ENCODE peak calls at places on chromosomes 5 and 9, in nine cellular contexts. One of them, this sample, is unnamed.

GRCh38 chr5:142390303-142390840 is 65.6 kb upstream of the SPRY4 start:
- DNase-seq in caudate nucleus: no peak
- DNase-seq in stomach: no peak
- DNase-seq in aorta: peak; percentile 37
- DNase-seq in gastrocnemius medialis: no peak
- DNase-seq in keratinocyte: no peak
- DNase-seq in A673: no peak
- DNase-seq in naive thymus-derived CD4-positive, alpha-beta T cell: no peak
- DNase-seq in left ventricle myocardium inferior: no peak
- DNase-seq in this sample: no peak

GRCh38 chr5:126066795-126067321 is 356.4 kb upstream of the GRAMD2B start:
- DNase-seq in gastrocnemius medialis: no peak
- DNase-seq in aorta: no peak
- DNase-seq in stomach: no peak
- DNase-seq in left ventricle myocardium inferior: no peak
- DNase-seq in caudate nucleus: no peak
- DNase-seq in keratinocyte: no peak
- DNase-seq in naive thymus-derived CD4-positive, alpha-beta T cell: no peak
- DNase-seq in A673: no peak
- DNase-seq in this sample: no peak

GRCh38 chr5:1965860-1966396 is 83.2 kb upstream of the IRX4 start:
- DNase-seq in gastrocnemius medialis: no peak
- DNase-seq in A673: no peak
- DNase-seq in keratinocyte: no peak
- DNase-seq in caudate nucleus: no peak
- DNase-seq in aorta: no peak
- DNase-seq in left ventricle myocardium inferior: no peak
- DNase-seq in naive thymus-derived CD4-positive, alpha-beta T cell: no peak
- DNase-seq in stomach: no peak
- DNase-seq in this sample: no peak

GRCh38 chr5:31023105-31023504 is 170.4 kb upstream of the CDH6 start:
- DNase-seq in left ventricle myocardium inferior: no peak
- DNase-seq in A673: peak; percentile 43
- DNase-seq in aorta: no peak
- DNase-seq in stomach: no peak
- DNase-seq in keratinocyte: no peak
- DNase-seq in caudate nucleus: no peak
- DNase-seq in gastrocnemius medialis: no peak
- DNase-seq in naive thymus-derived CD4-positive, alpha-beta T cell: no peak
- DNase-seq in this sample: no peak

GRCh38 chr9:3224931-3225330 is 300.9 kb downstream of the RFX3 start:
- DNase-seq in left ventricle myocardium inferior: peak; percentile 17
- DNase-seq in stomach: no peak
- DNase-seq in aorta: no peak
- DNase-seq in naive thymus-derived CD4-positive, alpha-beta T cell: no peak
- DNase-seq in gastrocnemius medialis: no peak
- DNase-seq in A673: peak; percentile 36
- DNase-seq in keratinocyte: no peak
- DNase-seq in caudate nucleus: no peak
- DNase-seq in this sample: no peak

GRCh38 chr5:32710859-32711692 is at the start of gene NPR3:
- DNase-seq in naive thymus-derived CD4-positive, alpha-beta T cell: no peak
- DNase-seq in A673: peak; percentile 49
- DNase-seq in aorta: peak; percentile 86
- DNase-seq in caudate nucleus: no peak
- DNase-seq in left ventricle myocardium inferior: peak; percentile 26
- DNase-seq in gastrocnemius medialis: no peak
- DNase-seq in keratinocyte: no peak
- DNase-seq in stomach: no peak
- DNase-seq in this sample: no peak

GRCh38 chr5:150404121-150404990 is 8.4 kb downstream of the CD74 start:
- DNase-seq in keratinocyte: no peak
- DNase-seq in gastrocnemius medialis: no peak
- DNase-seq in stomach: no peak
- DNase-seq in A673: no peak
- DNase-seq in caudate nucleus: no peak
- DNase-seq in left ventricle myocardium inferior: no peak
- DNase-seq in naive thymus-derived CD4-positive, alpha-beta T cell: no peak
- DNase-seq in aorta: no peak
- DNase-seq in this sample: no peak

GRCh38 chr9:15909297-15909696 is 356.5 kb downstream of the CCDC171 start:
- DNase-seq in stomach: no peak
- DNase-seq in gastrocnemius medialis: no peak
- DNase-seq in left ventricle myocardium inferior: no peak
- DNase-seq in caudate nucleus: no peak
- DNase-seq in A673: no peak
- DNase-seq in keratinocyte: no peak
- DNase-seq in aorta: no peak
- DNase-seq in naive thymus-derived CD4-positive, alpha-beta T cell: no peak
- DNase-seq in this sample: peak; percentile 39

GRCh38 chr5:76607353-76607871 is 15.8 kb downstream of the F2RL2 start:
- DNase-seq in left ventricle myocardium inferior: no peak
- DNase-seq in naive thymus-derived CD4-positive, alpha-beta T cell: no peak
- DNase-seq in gastrocnemius medialis: no peak
- DNase-seq in stomach: no peak
- DNase-seq in aorta: no peak
- DNase-seq in caudate nucleus: no peak
- DNase-seq in A673: no peak
- DNase-seq in keratinocyte: no peak
- DNase-seq in this sample: no peak

GRCh38 chr5:172801184-172801671 is 30.2 kb upstream of the DUSP1 start:
- DNase-seq in stomach: no peak
- DNase-seq in A673: no peak
- DNase-seq in caudate nucleus: no peak
- DNase-seq in left ventricle myocardium inferior: no peak
- DNase-seq in naive thymus-derived CD4-positive, alpha-beta T cell: no peak
- DNase-seq in gastrocnemius medialis: no peak
- DNase-seq in keratinocyte: peak; percentile 92
- DNase-seq in aorta: no peak
- DNase-seq in this sample: no peak

GRCh38 chr9:784916-785315 is 56.6 kb upstream of the DMRT1 start:
- DNase-seq in left ventricle myocardium inferior: no peak
- DNase-seq in gastrocnemius medialis: no peak
- DNase-seq in naive thymus-derived CD4-positive, alpha-beta T cell: no peak
- DNase-seq in keratinocyte: no peak
- DNase-seq in stomach: no peak
- DNase-seq in aorta: no peak
- DNase-seq in A673: no peak
- DNase-seq in caudate nucleus: no peak
- DNase-seq in this sample: no peak

GRCh38 chr5:177500685-177501522 is 3.5 kb upstream of the PDLIM7 start:
- DNase-seq in left ventricle myocardium inferior: peak; percentile 92
- DNase-seq in keratinocyte: no peak
- DNase-seq in naive thymus-derived CD4-positive, alpha-beta T cell: peak; percentile 68
- DNase-seq in caudate nucleus: peak; percentile 76
- DNase-seq in gastrocnemius medialis: peak; percentile 72
- DNase-seq in A673: peak; percentile 83
- DNase-seq in aorta: peak; percentile 99
- DNase-seq in stomach: peak; percentile 93
- DNase-seq in this sample: peak; percentile 91

GRCh38 chr5:141874262-141874964 is 3.8 kb downstream of the PCDH1 start:
- DNase-seq in A673: no peak
- DNase-seq in aorta: no peak
- DNase-seq in left ventricle myocardium inferior: peak; percentile 27
- DNase-seq in keratinocyte: no peak
- DNase-seq in naive thymus-derived CD4-positive, alpha-beta T cell: no peak
- DNase-seq in caudate nucleus: no peak
- DNase-seq in gastrocnemius medialis: no peak
- DNase-seq in stomach: peak; percentile 72
- DNase-seq in this sample: peak; percentile 14

GRCh38 chr9:104258289-104259045 is 164.4 kb downstream of the SMC2 start:
- DNase-seq in naive thymus-derived CD4-positive, alpha-beta T cell: no peak
- DNase-seq in caudate nucleus: no peak
- DNase-seq in stomach: no peak
- DNase-seq in left ventricle myocardium inferior: no peak
- DNase-seq in A673: no peak
- DNase-seq in keratinocyte: no peak
- DNase-seq in aorta: no peak
- DNase-seq in gastrocnemius medialis: no peak
- DNase-seq in this sample: no peak
- H3K27ac ChIP-seq in naive thymus-derived CD4-positive, alpha-beta T cell: no peak overlapping the region
- H3K27ac ChIP-seq in caudate nucleus: no peak overlapping the region
- H3K27ac ChIP-seq in stomach: no peak overlapping the region
- H3K27ac ChIP-seq in left ventricle myocardium inferior: no peak overlapping the region
- H3K27ac ChIP-seq in A673: no peak overlapping the region
- H3K27ac ChIP-seq in keratinocyte: no peak overlapping the region
- H3K27ac ChIP-seq in aorta: no peak overlapping the region
- H3K27ac ChIP-seq in gastrocnemius medialis: no peak overlapping the region
- H3K27ac ChIP-seq in this sample: no peak overlapping the region

GRCh38 chr9:130712564-130713285 is 19.1 kb downstream of the EXOSC2 start:
- DNase-seq in stomach: peak; percentile 99
- DNase-seq in caudate nucleus: peak; percentile 97
- DNase-seq in keratinocyte: peak; percentile 89
- DNase-seq in naive thymus-derived CD4-positive, alpha-beta T cell: peak; percentile 96
- DNase-seq in gastrocnemius medialis: peak; percentile 98
- DNase-seq in A673: peak; percentile 99
- DNase-seq in aorta: peak; percentile 99
- DNase-seq in left ventricle myocardium inferior: peak; percentile 99
- DNase-seq in this sample: peak; percentile 98

GRCh38 chr9:130713286-130713975 is 19.9 kb downstream of the EXOSC2 start:
- DNase-seq in aorta: no peak
- DNase-seq in left ventricle myocardium inferior: no peak
- DNase-seq in keratinocyte: no peak
- DNase-seq in A673: peak; percentile 35
- DNase-seq in stomach: no peak
- DNase-seq in caudate nucleus: no peak
- DNase-seq in naive thymus-derived CD4-positive, alpha-beta T cell: no peak
- DNase-seq in gastrocnemius medialis: peak; percentile 22
- DNase-seq in this sample: no peak

GRCh38 chr9:130718576-130718975 is 25.0 kb downstream of the EXOSC2 start:
- DNase-seq in caudate nucleus: no peak
- DNase-seq in aorta: no peak
- DNase-seq in stomach: no peak
- DNase-seq in gastrocnemius medialis: no peak
- DNase-seq in naive thymus-derived CD4-positive, alpha-beta T cell: no peak
- DNase-seq in keratinocyte: no peak
- DNase-seq in A673: no peak
- DNase-seq in left ventricle myocardium inferior: no peak
- DNase-seq in this sample: no peak

GRCh38 chr9:130714586-130715110 is 21.1 kb downstream of the EXOSC2 start:
- DNase-seq in naive thymus-derived CD4-positive, alpha-beta T cell: no peak
- DNase-seq in gastrocnemius medialis: no peak
- DNase-seq in left ventricle myocardium inferior: no peak
- DNase-seq in aorta: no peak
- DNase-seq in A673: no peak
- DNase-seq in caudate nucleus: no peak
- DNase-seq in keratinocyte: no peak
- DNase-seq in stomach: no peak
- DNase-seq in this sample: no peak

DNA sequence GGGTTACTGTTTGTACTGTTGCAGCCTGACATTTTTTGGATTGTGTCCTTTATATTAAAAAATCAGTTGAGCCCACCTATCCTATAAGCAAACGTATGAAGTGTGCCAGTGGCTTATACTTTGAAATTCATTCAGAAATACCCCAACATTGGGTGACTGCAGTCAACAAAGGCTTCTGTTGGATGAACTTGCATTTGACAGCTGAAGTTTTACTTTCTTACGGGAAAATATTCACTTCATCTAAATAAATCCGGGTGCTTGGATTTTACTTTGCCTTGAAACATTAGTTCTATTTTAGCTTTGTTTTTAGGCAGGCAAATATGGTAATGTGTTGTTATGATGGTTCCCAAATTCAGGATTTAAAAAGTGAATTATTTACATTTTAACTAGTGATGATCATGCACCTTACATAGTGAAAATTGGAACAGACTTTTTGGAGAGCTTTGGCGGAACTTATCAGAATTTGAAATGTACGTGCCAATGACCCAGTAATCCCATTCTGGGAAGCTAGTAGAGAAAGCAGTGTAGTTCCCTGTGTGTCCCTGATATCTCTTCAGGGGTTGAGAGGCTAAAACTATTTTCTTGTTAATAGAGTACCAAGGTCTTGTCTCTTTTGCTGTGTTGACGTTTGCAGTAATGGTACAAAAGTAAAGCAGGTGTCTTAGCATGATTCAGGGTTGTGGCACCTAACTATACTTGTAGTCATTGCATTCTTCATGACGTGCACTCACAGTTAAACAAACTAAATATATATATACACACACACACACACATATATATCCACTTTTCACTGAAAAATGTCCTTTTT is 21.9 kb downstream of the EXOSC2 start:
- DNase-seq in caudate nucleus: no peak
- DNase-seq in keratinocyte: no peak
- DNase-seq in aorta: no peak
- DNase-seq in left ventricle myocardium inferior: no peak
- DNase-seq in naive thymus-derived CD4-positive, alpha-beta T cell: no peak
- DNase-seq in gastrocnemius medialis: no peak
- DNase-seq in A673: no peak
- DNase-seq in stomach: no peak
- DNase-seq in this sample: no peak
- H3K27ac ChIP-seq in caudate nucleus: no peak overlapping the region
- H3K27ac ChIP-seq in keratinocyte: no peak overlapping the region
- H3K27ac ChIP-seq in aorta: no peak overlapping the region
- H3K27ac ChIP-seq in left ventricle myocardium inferior: peak overlapping the region; percentile 99
- H3K27ac ChIP-seq in naive thymus-derived CD4-positive, alpha-beta T cell: no peak overlapping the region
- H3K27ac ChIP-seq in gastrocnemius medialis: peak overlapping the region; percentile 99
- H3K27ac ChIP-seq in A673: no peak overlapping the region
- H3K27ac ChIP-seq in stomach: peak overlapping the region; percentile 18
- H3K27ac ChIP-seq in this sample: no peak overlapping the region

GRCh38 chr9:104890433-104890770 is 37.6 kb downstream of the ABCA1 start:
- DNase-seq in A673: no peak
- DNase-seq in caudate nucleus: no peak
- DNase-seq in left ventricle myocardium inferior: no peak
- DNase-seq in aorta: no peak
- DNase-seq in stomach: no peak
- DNase-seq in keratinocyte: no peak
- DNase-seq in gastrocnemius medialis: no peak
- DNase-seq in naive thymus-derived CD4-positive, alpha-beta T cell: no peak
- DNase-seq in this sample: no peak
- H3K27ac ChIP-seq in A673: no peak overlapping the region
- H3K27ac ChIP-seq in caudate nucleus: no peak overlapping the region
- H3K27ac ChIP-seq in left ventricle myocardium inferior: no peak overlapping the region
- H3K27ac ChIP-seq in aorta: no peak overlapping the region
- H3K27ac ChIP-seq in stomach: no peak overlapping the region
- H3K27ac ChIP-seq in keratinocyte: no peak overlapping the region
- H3K27ac ChIP-seq in gastrocnemius medialis: peak overlapping the region; percentile 23
- H3K27ac ChIP-seq in naive thymus-derived CD4-positive, alpha-beta T cell: no peak overlapping the region
- H3K27ac ChIP-seq in this sample: no peak overlapping the region

DNA sequence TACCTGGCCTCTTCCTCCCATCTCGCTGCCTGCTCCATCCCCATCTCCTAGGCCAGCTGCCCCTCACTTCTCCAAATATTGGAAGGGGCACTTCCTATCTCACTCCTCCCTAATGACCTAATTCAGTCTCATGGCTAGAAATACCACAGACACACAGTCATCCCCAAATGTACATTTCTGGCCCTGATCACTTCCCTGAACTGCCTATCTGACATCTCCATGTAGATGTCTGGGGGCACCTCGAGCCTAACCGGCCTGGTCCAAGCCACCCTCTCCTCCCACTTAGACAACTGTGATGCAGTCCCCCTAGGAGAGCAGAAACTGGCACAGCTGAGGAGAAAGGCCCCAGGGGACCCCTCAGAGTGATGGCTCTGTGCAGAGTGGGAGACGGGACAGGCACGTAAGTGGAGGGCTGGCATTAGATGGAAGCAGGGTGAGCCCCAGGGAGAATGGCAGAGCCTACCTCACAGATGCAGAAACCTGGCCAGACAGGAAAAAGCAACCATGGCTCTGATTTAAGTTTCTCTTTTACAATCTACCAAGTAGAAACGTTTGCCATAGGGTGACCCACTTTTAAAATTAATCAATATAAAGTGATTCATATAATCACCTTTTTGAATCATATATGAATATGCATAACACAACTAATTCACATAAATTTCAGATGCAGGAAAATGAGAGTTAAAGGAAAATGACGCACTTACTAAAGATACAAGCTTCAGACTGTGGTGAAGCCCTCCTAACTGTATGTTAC is 22.1 kb downstream of the CAMSAP1 start:
- DNase-seq in aorta: no peak
- DNase-seq in caudate nucleus: no peak
- DNase-seq in keratinocyte: no peak
- DNase-seq in naive thymus-derived CD4-positive, alpha-beta T cell: no peak
- DNase-seq in gastrocnemius medialis: no peak
- DNase-seq in A673: no peak
- DNase-seq in stomach: peak; percentile 13
- DNase-seq in left ventricle myocardium inferior: no peak
- DNase-seq in this sample: no peak
- H3K27ac ChIP-seq in aorta: no peak overlapping the region
- H3K27ac ChIP-seq in caudate nucleus: no peak overlapping the region
- H3K27ac ChIP-seq in keratinocyte: no peak overlapping the region
- H3K27ac ChIP-seq in naive thymus-derived CD4-positive, alpha-beta T cell: no peak overlapping the region
- H3K27ac ChIP-seq in gastrocnemius medialis: no peak overlapping the region
- H3K27ac ChIP-seq in A673: peak overlapping the region; percentile 5
- H3K27ac ChIP-seq in stomach: no peak overlapping the region
- H3K27ac ChIP-seq in left ventricle myocardium inferior: no peak overlapping the region
- H3K27ac ChIP-seq in this sample: no peak overlapping the region